ENCODE peak calls at places on chromosome 21, in five cellular contexts. H is dermis microvascular lymphatic vessel endothelial cell; O is heart left ventricle; B is SW480; R is stimulated activated CD8-positive, alpha-beta memory T cell treated with anti-CD3 and anti-CD28 coated beads, Interleukin-15, amount 100 ng/mL, for 1 hour. Z is an unnamed sample.

GRCh38 chr21:41580758-41581554 is 73.0 kb upstream of the TMPRSS2 start:
- DNase-seq in R (no peak), B (peak), H (no peak), O (no peak), Z (peak)

GRCh38 chr21:33403786-33404571 is 766 bp downstream of the IFNGR2 start:
- DNase-seq in B (peak), H (no peak), R (no peak), O (peak), Z (peak)

GRCh38 chr21:36966846-36967657 is 583 bp upstream of the HLCS start:
- DNase-seq in H (no peak), R (no peak), O (no peak), B (peak), Z (no peak)

GRCh38 chr21:43719748-43720538 is 1.0 kb downstream of the PDXK start:
- DNase-seq in H (no peak), R (no peak), B (no peak), O (no peak), Z (no peak)

GRCh38 chr21:17334478-17334877 is 178.4 kb upstream of the CXADR start:
- DNase-seq in B (no peak), H (no peak), O (no peak), R (no peak), Z (no peak)

GRCh38 chr21:46455575-46456385 is 2.9 kb upstream of the DIP2A start:
- DNase-seq in R (no peak), B (peak), H (peak), O (peak), Z (no peak)

GRCh38 chr21:37829447-37829846 is 86.8 kb downstream of the KCNJ6 start:
- DNase-seq in O (no peak), R (no peak), B (peak), H (no peak), Z (no peak)

GRCh38 chr21:36980280-36981048 is 14.0 kb upstream of the HLCS start:
- DNase-seq in H (no peak), R (no peak), O (peak), B (no peak), Z (peak)

GRCh38 chr21:15355066-15355465 is 290.3 kb upstream of the NRIP1 start:
- DNase-seq in H (peak), B (no peak), O (no peak), R (no peak), Z (no peak)

GRCh38 chr21:46604975-46605758 is at the start of gene S100B:
- DNase-seq in O (no peak), B (no peak), R (no peak), H (no peak), Z (no peak)

GRCh38 chr21:33028759-33029511 is 3.2 kb downstream of the OLIG2 start:
- DNase-seq in B (no peak), R (no peak), O (no peak), H (no peak), Z (no peak)

GRCh38 chr21:28492127-28492526 is 500.6 kb downstream of the LTN1 start:
- DNase-seq in H (no peak), O (no peak), R (no peak), B (no peak), Z (no peak)

GRCh38 chr21:43298546-43299440 is 128.1 kb downstream of the SIK1 start:
- DNase-seq in R (no peak), O (no peak), H (no peak), B (no peak), Z (no peak)

GRCh38 chr21:42677339-42678117 is 24.1 kb downstream of the PDE9A start:
- DNase-seq in R (no peak), B (no peak), O (peak), H (peak), Z (no peak)

GRCh38 chr21:35796834-35797233 is 263.5 kb downstream of the SETD4 start:
- DNase-seq in R (no peak), H (no peak), B (no peak), O (no peak), Z (no peak)

GRCh38 chr21:38036016-38036415 is 119.8 kb upstream of the KCNJ6 start:
- DNase-seq in O (no peak), R (no peak), B (no peak), H (no peak), Z (no peak)

GRCh38 chr21:34642211-34643075 is 26.4 kb upstream of the CLIC6 start:
- DNase-seq in R (no peak), H (no peak), B (peak), O (no peak), Z (no peak)

GRCh38 chr21:45386728-45387371 is 18.1 kb upstream of the COL18A1 start:
- DNase-seq in O (peak), H (no peak), R (no peak), B (peak), Z (no peak)

GRCh38 chr21:46320331-46320801 is 3.3 kb downstream of the C21orf58 start:
- DNase-seq in R (no peak), O (no peak), B (no peak), H (no peak), Z (no peak)

GRCh38 chr21:45469273-45470086 is 64.5 kb downstream of the COL18A1 start:
- DNase-seq in R (no peak), O (no peak), B (no peak), H (no peak), Z (peak)

GRCh38 chr21:35208810-35209517 is 159.9 kb upstream of the RUNX1 start:
- DNase-seq in O (no peak), H (no peak), R (no peak), B (no peak), Z (no peak)

GRCh38 chr21:45378258-45378966 is 26.6 kb upstream of the COL18A1 start:
- DNase-seq in H (no peak), B (peak), R (no peak), O (no peak), Z (no peak)

GRCh38 chr21:46617267-46618051 is 12.6 kb upstream of the S100B start:
- DNase-seq in O (no peak), R (no peak), B (no peak), H (no peak), Z (no peak)

GRCh38 chr21:14306143-14306907 is 76.6 kb downstream of the HSPA13 start:
- DNase-seq in H (peak), R (no peak), B (peak), O (no peak), Z (no peak)

GRCh38 chr21:36542312-36543101 is 62.6 kb upstream of the CLDN14 start:
- DNase-seq in R (no peak), O (no peak), H (no peak), B (no peak), Z (no peak)

GRCh38 chr21:44528634-44528995 is 11.4 kb downstream of the KRTAP10-1 start:
- DNase-seq in H (no peak), O (no peak), B (no peak), R (no peak), Z (no peak)

GRCh38 chr21:46052703-46053651 is 44.9 kb upstream of the COL6A2 start:
- DNase-seq in R (no peak), B (peak), H (no peak), O (no peak), Z (no peak)

GRCh38 chr21:37537391-37537996 is 170.9 kb downstream of the DYRK1A start:
- DNase-seq in O (no peak), H (no peak), B (no peak), R (no peak), Z (no peak)

GRCh38 chr21:18951291-18952038 is 547.9 kb upstream of the TMPRSS15 start:
- DNase-seq in B (peak), R (no peak), O (no peak), H (no peak), Z (no peak)

GRCh38 chr21:42746593-42747266 is 93.3 kb downstream of the PDE9A start:
- DNase-seq in H (no peak), O (peak), B (no peak), R (no peak), Z (no peak)

GRCh38 chr21:34511787-34512451 is at the start of gene KCNE1:
- DNase-seq in H (no peak), O (no peak), R (no peak), B (no peak), Z (peak)